ENCODE peak calls at places on chromosomes 12 and 14, in four cellular contexts. G, F, B and X are unnamed samples.

GRCh38 chr12:111745201-111745600 is 21.5 kb upstream of the ALDH2 start:
- DNase-seq in B (no peak), F (no peak), G (no peak), X (no peak)

GRCh38 chr12:107492393-107493134 is 193.0 kb upstream of the PWP1 start:
- DNase-seq in F (no peak), B (no peak), G (no peak), X (no peak)

GRCh38 chr12:124420972-124421674 is 126.2 kb downstream of the RFLNA start:
- DNase-seq in G (peak), B (no peak), F (peak), X (no peak)

GRCh38 chr14:103819503-103820307 is 27.7 kb downstream of the PPP1R13B start:
- DNase-seq in B (peak), F (peak), G (no peak), X (peak)

GRCh38 chr12:57617942-57618341 is 6.7 kb downstream of the ARHGEF25 start:
- DNase-seq in B (no peak), F (no peak), G (no peak), X (no peak)

GRCh38 chr14:104973215-104974145 is 4.7 kb downstream of the AHNAK2 start:
- DNase-seq in G (peak), B (peak), F (peak), X (peak)

GRCh38 chr12:117125275-117125613 is 26.0 kb upstream of the TESC start:
- DNase-seq in B (no peak), F (no peak), G (peak), X (no peak)

GRCh38 chr12:42306297-42306696 is 19.6 kb downstream of the ZCRB1 start:
- DNase-seq in G (no peak), F (no peak), B (no peak), X (no peak)

GRCh38 chr12:111753144-111753881 is 13.4 kb upstream of the ALDH2 start:
- DNase-seq in F (peak), B (peak), G (peak), X (peak)

GRCh38 chr12:77608157-77608755 is 222.4 kb upstream of the NAV3 start:
- DNase-seq in F (no peak), B (no peak), G (no peak), X (no peak)

GRCh38 chr14:100899841-100900771 is 3.4 kb downstream of the RTL1 start:
- DNase-seq in G (no peak), B (no peak), F (no peak), X (no peak)

GRCh38 chr14:61573748-61574513 is 121.4 kb upstream of the HIF1A start:
- DNase-seq in B (no peak), G (peak), F (no peak), X (peak)

GRCh38 chr14:69780952-69781351 is 14.0 kb downstream of the SRSF5 start:
- DNase-seq in B (no peak), G (no peak), F (no peak), X (no peak)

GRCh38 chr12:1523558-1524050 is 70.8 kb downstream of the FBXL14 start:
- DNase-seq in G (no peak), F (no peak), B (no peak), X (no peak)

GRCh38 chr14:66509874-66510273 is 1.9 kb downstream of the GPHN start:
- DNase-seq in G (no peak), B (no peak), F (no peak), X (peak)

GRCh38 chr12:16299403-16299802 is 21.9 kb upstream of the SLC15A5 start:
- DNase-seq in B (no peak), G (no peak), F (no peak), X (peak)

GRCh38 chr12:39620664-39621658 is 1.4 kb upstream of the ABCD2 start:
- DNase-seq in B (no peak), G (peak), F (no peak), X (no peak)

GRCh38 chr12:94186461-94187237 is 38.3 kb downstream of the PLXNC1 start:
- DNase-seq in B (peak), G (peak), F (peak), X (peak)

GRCh38 chr14:61586539-61587396 is 108.5 kb upstream of the HIF1A start:
- DNase-seq in F (no peak), G (no peak), B (no peak), X (no peak)

GRCh38 chr12:117484901-117485300 is 123.5 kb upstream of the NOS1 start:
- DNase-seq in F (no peak), B (no peak), G (no peak), X (no peak)

GRCh38 chr12:119182701-119183493 is 4.2 kb downstream of the HSPB8 start:
- DNase-seq in F (no peak), G (peak), B (no peak), X (peak)

GRCh38 chr12:53838978-53839377 is 87.2 kb upstream of the CISTR start:
- DNase-seq in G (no peak), B (no peak), F (no peak), X (no peak)

GRCh38 chr12:48016373-48017020 is 12.2 kb upstream of the COL2A1 start:
- DNase-seq in F (no peak), G (no peak), B (no peak), X (no peak)

GRCh38 chr14:103626150-103626850 is 2.7 kb upstream of the KLC1 start:
- DNase-seq in F (no peak), G (no peak), B (no peak), X (no peak)

GRCh38 chr12:2690348-2691000 is 104.3 kb upstream of the FKBP4 start:
- DNase-seq in G (no peak), F (no peak), B (no peak), X (no peak)

GRCh38 chr14:36516719-36517241 is 3.3 kb downstream of the NKX2-1 start:
- DNase-seq in F (no peak), B (no peak), G (no peak), X (no peak)

GRCh38 chr14:58077621-58078020 is 74.4 kb downstream of the ARMH4 start:
- DNase-seq in F (no peak), G (peak), B (no peak), X (peak)

GRCh38 chr14:56810341-56810740 is at the start of gene OTX2:
- DNase-seq in B (no peak), F (no peak), G (no peak), X (peak)

GRCh38 chr14:76191297-76191696 is 39.6 kb downstream of the GPATCH2L start:
- DNase-seq in G (no peak), B (no peak), F (no peak), X (no peak)

GRCh38 chr14:100782516-100783320 is 43.2 kb upstream of the MEG3 start:
- DNase-seq in B (no peak), F (no peak), G (no peak), X (no peak)

GRCh38 chr14:51302319-51303030 is 62.4 kb downstream of the TMX1 start:
- DNase-seq in F (no peak), B (no peak), G (peak), X (peak)

DNA sequence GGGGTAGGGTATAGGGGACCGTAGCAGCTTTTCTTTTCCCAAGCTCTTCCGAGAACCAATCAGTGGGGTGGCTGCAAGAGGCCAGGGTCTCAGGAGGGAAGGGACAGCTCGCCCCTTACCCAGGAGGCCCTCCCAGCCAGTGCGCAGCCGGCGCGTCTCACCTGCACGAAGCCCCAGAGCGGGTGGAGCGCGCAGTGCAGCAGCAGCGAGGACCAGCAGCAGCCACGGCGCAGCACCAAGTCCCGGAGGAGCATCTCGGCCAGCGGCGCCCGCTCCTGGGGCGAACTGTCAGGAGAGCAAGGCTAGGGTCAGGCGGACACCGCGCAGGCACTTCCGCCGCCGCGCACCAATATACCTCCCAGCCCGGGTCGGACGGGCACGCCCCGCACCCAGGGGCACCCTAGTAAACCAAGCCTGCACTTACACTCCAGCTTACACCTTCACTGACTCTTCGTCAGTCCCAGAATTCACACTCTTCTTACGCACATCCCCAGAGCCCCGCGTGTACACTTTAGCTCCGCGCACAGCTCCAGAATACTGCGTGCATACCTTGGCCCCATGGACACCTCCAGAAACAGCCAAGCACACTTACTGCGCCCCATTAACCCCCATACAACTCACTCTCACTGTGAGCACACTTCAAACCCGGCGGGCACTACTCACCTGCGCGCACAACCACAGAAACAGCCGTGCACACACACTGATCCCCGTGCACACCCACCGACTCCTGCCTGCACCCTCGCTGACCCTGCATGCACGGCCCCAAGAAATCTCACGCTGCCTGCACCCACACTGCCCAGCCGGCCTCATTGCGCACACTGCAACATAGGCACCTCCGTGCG is 599 bp downstream of the PRIMA1 start:
- DNase-seq in B (no peak), G (no peak), F (no peak), X (no peak)
- H3K4me3 ChIP-seq in B (peak), G (no peak), F (peak), X (no peak)

DNA sequence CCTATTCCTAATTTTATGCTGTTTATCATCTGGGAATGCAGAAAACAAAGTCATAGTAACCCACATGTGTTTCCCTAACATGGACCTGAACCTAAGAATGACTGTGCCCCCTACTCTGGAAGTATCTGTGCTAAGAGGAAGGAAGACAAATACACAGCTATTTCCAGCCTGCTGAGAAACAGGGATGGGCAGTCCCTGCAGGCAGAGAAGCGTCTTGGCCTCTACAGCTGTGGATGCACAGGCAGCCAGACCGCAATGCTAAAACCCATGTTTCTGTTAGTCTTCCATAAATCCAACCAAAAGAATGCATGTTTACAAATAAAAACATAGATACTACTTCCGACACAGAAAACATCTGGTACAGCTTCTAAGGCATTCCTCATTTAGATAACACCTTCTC is 56.1 kb downstream of the DUSP16 start:
- DNase-seq in G (peak), F (no peak), B (no peak), X (peak)
- H3K4me3 ChIP-seq in G (peak), F (peak), B (no peak), X (no peak)

DNA sequence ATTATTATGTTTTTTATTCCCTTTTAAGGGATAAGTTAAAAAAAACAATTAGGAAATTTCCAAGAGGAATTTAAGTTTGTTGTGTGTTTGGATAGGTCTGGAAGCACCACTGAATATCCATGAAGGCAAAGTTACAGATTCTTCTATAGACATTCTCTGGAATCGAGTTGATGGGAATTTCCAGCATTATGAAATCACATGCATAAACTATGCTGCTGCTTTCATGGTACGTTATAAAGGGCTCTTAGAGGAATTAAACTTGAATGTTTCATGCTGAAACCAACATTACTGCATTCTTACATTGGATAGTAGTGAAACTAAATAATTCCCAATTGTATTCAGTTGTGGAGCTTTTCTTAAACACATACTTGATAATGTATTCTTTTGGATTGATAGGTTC is 21.5 kb upstream of the PTPRQ start:
- DNase-seq in B (no peak), F (no peak), G (peak), X (peak)
- H3K4me3 ChIP-seq in B (no peak), F (no peak), G (no peak), X (no peak)

DNA sequence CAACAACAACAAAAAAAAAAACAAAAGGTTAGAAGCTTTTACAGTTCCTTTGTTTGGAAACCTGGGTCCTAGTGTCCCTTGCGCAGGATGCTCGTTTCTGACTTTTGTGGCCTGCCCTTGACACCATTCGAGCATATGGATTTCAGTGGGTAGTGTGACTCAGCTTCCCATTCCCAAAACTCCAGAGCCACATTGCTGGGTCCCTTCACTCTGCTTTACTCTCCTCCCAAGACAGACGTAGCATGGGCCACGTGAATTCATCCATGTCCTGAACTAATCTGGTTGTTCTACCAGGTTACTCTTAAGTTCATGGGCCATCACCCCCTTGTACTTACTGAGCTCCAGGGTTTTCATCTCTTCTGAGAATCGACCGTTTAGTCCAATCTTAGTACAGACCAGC is 68.0 kb upstream of the MAX start:
- DNase-seq in G (no peak), B (no peak), F (no peak), X (no peak)
- H3K4me3 ChIP-seq in G (peak), B (no peak), F (peak), X (no peak)

GRCh38 chr12:132633901-132634300 is 15.3 kb downstream of the P2RX2 start:
- DNase-seq in F (no peak), G (no peak), B (no peak), X (no peak)
- H3K4me3 ChIP-seq in F (no peak), G (no peak), B (no peak), X (no peak)